ENCODE peak calls at places on chromosomes 13 and 19, in nine cellular contexts. One of them, this sample, is unnamed. For H3K9me3, the result is how much of the 10 kb centered on the place peaks cover.

GRCh38 chr19:31326329-31327028 is 22.8 kb downstream of the TSHZ3 start:
- DNase-seq in sigmoid colon: no peak
- DNase-seq in K562: no peak
- DNase-seq in spleen: no peak
- DNase-seq in stomach: no peak
- DNase-seq in GM12878: no peak
- DNase-seq in prostate gland: no peak
- DNase-seq in endothelial cell of umbilical vein: no peak
- DNase-seq in SK-N-SH: no peak
- DNase-seq in this sample: no peak

GRCh38 chr19:13860679-13861391 is 16.1 kb upstream of the NANOS3 start:
- DNase-seq in sigmoid colon: no peak
- DNase-seq in K562: no peak
- DNase-seq in spleen: peak
- DNase-seq in stomach: no peak
- DNase-seq in GM12878: no peak
- DNase-seq in prostate gland: no peak
- DNase-seq in endothelial cell of umbilical vein: no peak
- DNase-seq in SK-N-SH: no peak
- DNase-seq in this sample: no peak

GRCh38 chr19:1102407-1103106 is 1.2 kb upstream of the GPX4 start:
- DNase-seq in sigmoid colon: no peak
- DNase-seq in K562: no peak
- DNase-seq in spleen: no peak
- DNase-seq in stomach: peak
- DNase-seq in GM12878: peak
- DNase-seq in prostate gland: peak
- DNase-seq in endothelial cell of umbilical vein: peak
- DNase-seq in SK-N-SH: no peak
- DNase-seq in this sample: peak

GRCh38 chr13:75541961-75542360 is 4.3 kb upstream of the COMMD6 start:
- DNase-seq in sigmoid colon: no peak
- DNase-seq in K562: no peak
- DNase-seq in spleen: no peak
- DNase-seq in stomach: no peak
- DNase-seq in GM12878: no peak
- DNase-seq in prostate gland: no peak
- DNase-seq in endothelial cell of umbilical vein: no peak
- DNase-seq in SK-N-SH: no peak
- DNase-seq in this sample: no peak

GRCh38 chr13:113428469-113428865 is 24.8 kb downstream of the ADPRHL1 start:
- DNase-seq in sigmoid colon: no peak
- DNase-seq in K562: no peak
- DNase-seq in spleen: no peak
- DNase-seq in stomach: no peak
- DNase-seq in GM12878: no peak
- DNase-seq in prostate gland: no peak
- DNase-seq in endothelial cell of umbilical vein: no peak
- DNase-seq in SK-N-SH: no peak
- DNase-seq in this sample: no peak

GRCh38 chr19:43774103-43774939 is 6.5 kb downstream of the KCNN4 start:
- DNase-seq in sigmoid colon: no peak
- DNase-seq in K562: peak
- DNase-seq in spleen: peak
- DNase-seq in stomach: peak
- DNase-seq in GM12878: no peak
- DNase-seq in prostate gland: no peak
- DNase-seq in endothelial cell of umbilical vein: peak
- DNase-seq in SK-N-SH: peak
- DNase-seq in this sample: no peak

GRCh38 chr13:112916296-112916695 is 52.7 kb upstream of the MCF2L start:
- DNase-seq in sigmoid colon: peak
- DNase-seq in K562: no peak
- DNase-seq in spleen: no peak
- DNase-seq in stomach: no peak
- DNase-seq in GM12878: no peak
- DNase-seq in prostate gland: no peak
- DNase-seq in endothelial cell of umbilical vein: no peak
- DNase-seq in SK-N-SH: no peak
- DNase-seq in this sample: peak

GRCh38 chr13:63198076-63198475 is 1782.4 kb upstream of the PCDH20 start:
- DNase-seq in sigmoid colon: no peak
- DNase-seq in K562: no peak
- DNase-seq in spleen: no peak
- DNase-seq in stomach: no peak
- DNase-seq in GM12878: no peak
- DNase-seq in prostate gland: no peak
- DNase-seq in endothelial cell of umbilical vein: no peak
- DNase-seq in SK-N-SH: no peak
- DNase-seq in this sample: no peak

GRCh38 chr19:33434886-33435705 is 61.6 kb downstream of the CEBPG start:
- DNase-seq in sigmoid colon: peak
- DNase-seq in K562: no peak
- DNase-seq in spleen: peak
- DNase-seq in stomach: no peak
- DNase-seq in GM12878: no peak
- DNase-seq in prostate gland: no peak
- DNase-seq in endothelial cell of umbilical vein: no peak
- DNase-seq in SK-N-SH: peak
- DNase-seq in this sample: no peak

GRCh38 chr13:47437411-47437810 is 540.6 kb upstream of the HTR2A start:
- DNase-seq in sigmoid colon: no peak
- DNase-seq in K562: no peak
- DNase-seq in spleen: no peak
- DNase-seq in stomach: no peak
- DNase-seq in GM12878: no peak
- DNase-seq in prostate gland: no peak
- DNase-seq in endothelial cell of umbilical vein: no peak
- DNase-seq in SK-N-SH: no peak
- DNase-seq in this sample: no peak

GRCh38 chr19:43469160-43469480 is 3.7 kb upstream of the LYPD3 start:
- DNase-seq in sigmoid colon: no peak
- DNase-seq in K562: no peak
- DNase-seq in spleen: no peak
- DNase-seq in stomach: no peak
- DNase-seq in GM12878: no peak
- DNase-seq in prostate gland: no peak
- DNase-seq in endothelial cell of umbilical vein: no peak
- DNase-seq in SK-N-SH: no peak
- DNase-seq in this sample: no peak

GRCh38 chr13:33153421-33154381 is 131.9 kb downstream of the STARD13 start:
- DNase-seq in sigmoid colon: no peak
- DNase-seq in K562: no peak
- DNase-seq in spleen: no peak
- DNase-seq in stomach: no peak
- DNase-seq in GM12878: no peak
- DNase-seq in prostate gland: no peak
- DNase-seq in endothelial cell of umbilical vein: peak
- DNase-seq in SK-N-SH: no peak
- DNase-seq in this sample: no peak

GRCh38 chr19:43450545-43450997 is 14.8 kb downstream of the LYPD3 start:
- DNase-seq in sigmoid colon: no peak
- DNase-seq in K562: no peak
- DNase-seq in spleen: no peak
- DNase-seq in stomach: no peak
- DNase-seq in GM12878: no peak
- DNase-seq in prostate gland: no peak
- DNase-seq in endothelial cell of umbilical vein: no peak
- DNase-seq in SK-N-SH: no peak
- DNase-seq in this sample: no peak

GRCh38 chr19:6662692-6663091 is 7.3 kb downstream of the TNFSF14 start:
- DNase-seq in sigmoid colon: no peak
- DNase-seq in K562: no peak
- DNase-seq in spleen: peak
- DNase-seq in stomach: no peak
- DNase-seq in GM12878: no peak
- DNase-seq in prostate gland: no peak
- DNase-seq in endothelial cell of umbilical vein: no peak
- DNase-seq in SK-N-SH: no peak
- DNase-seq in this sample: no peak

GRCh38 chr19:6668696-6669095 is 1.3 kb downstream of the TNFSF14 start:
- DNase-seq in sigmoid colon: no peak
- DNase-seq in K562: no peak
- DNase-seq in spleen: peak
- DNase-seq in stomach: no peak
- DNase-seq in GM12878: no peak
- DNase-seq in prostate gland: no peak
- DNase-seq in endothelial cell of umbilical vein: no peak
- DNase-seq in SK-N-SH: no peak
- DNase-seq in this sample: no peak

GRCh38 chr19:6663236-6664187 is 6.4 kb downstream of the TNFSF14 start:
- DNase-seq in sigmoid colon: no peak
- DNase-seq in K562: no peak
- DNase-seq in spleen: peak
- DNase-seq in stomach: no peak
- DNase-seq in GM12878: no peak
- DNase-seq in prostate gland: no peak
- DNase-seq in endothelial cell of umbilical vein: no peak
- DNase-seq in SK-N-SH: no peak
- DNase-seq in this sample: no peak

GRCh38 chr19:6664916-6665315 is 5.0 kb downstream of the TNFSF14 start:
- DNase-seq in sigmoid colon: no peak
- DNase-seq in K562: no peak
- DNase-seq in spleen: peak
- DNase-seq in stomach: no peak
- DNase-seq in GM12878: no peak
- DNase-seq in prostate gland: no peak
- DNase-seq in endothelial cell of umbilical vein: no peak
- DNase-seq in SK-N-SH: no peak
- DNase-seq in this sample: no peak

GRCh38 chr19:6667114-6667627 is 2.8 kb downstream of the TNFSF14 start:
- DNase-seq in sigmoid colon: no peak
- DNase-seq in K562: peak
- DNase-seq in spleen: peak
- DNase-seq in stomach: no peak
- DNase-seq in GM12878: no peak
- DNase-seq in prostate gland: no peak
- DNase-seq in endothelial cell of umbilical vein: no peak
- DNase-seq in SK-N-SH: no peak
- DNase-seq in this sample: no peak
- TF ChIP-seq POLR2AphosphoS5 in sigmoid colon: no peak
- TF ChIP-seq POLR2AphosphoS5 in K562: no peak
- TF ChIP-seq POLR2AphosphoS5 in spleen: peak
- TF ChIP-seq POLR2AphosphoS5 in stomach: no peak
- TF ChIP-seq POLR2AphosphoS5 in GM12878: no peak
- TF ChIP-seq POLR2AphosphoS5 in prostate gland: no peak
- TF ChIP-seq POLR2AphosphoS5 in endothelial cell of umbilical vein: no peak
- TF ChIP-seq POLR2AphosphoS5 in SK-N-SH: no peak
- TF ChIP-seq POLR2AphosphoS5 in this sample: no peak

GRCh38 chr19:58398545-58398944 is 3.1 kb downstream of the RNF225 start:
- DNase-seq in sigmoid colon: peak
- DNase-seq in K562: no peak
- DNase-seq in spleen: no peak
- DNase-seq in stomach: no peak
- DNase-seq in GM12878: no peak
- DNase-seq in prostate gland: no peak
- DNase-seq in endothelial cell of umbilical vein: no peak
- DNase-seq in SK-N-SH: no peak
- DNase-seq in this sample: no peak

GRCh38 chr19:58400916-58401824 is 5.7 kb downstream of the RNF225 start:
- DNase-seq in sigmoid colon: peak
- DNase-seq in K562: peak
- DNase-seq in spleen: peak
- DNase-seq in stomach: peak
- DNase-seq in GM12878: peak
- DNase-seq in prostate gland: peak
- DNase-seq in endothelial cell of umbilical vein: peak
- DNase-seq in SK-N-SH: peak
- DNase-seq in this sample: peak

GRCh38 chr19:58401825-58402433 is 6.5 kb downstream of the RNF225 start:
- DNase-seq in sigmoid colon: peak
- DNase-seq in K562: no peak
- DNase-seq in spleen: peak
- DNase-seq in stomach: no peak
- DNase-seq in GM12878: no peak
- DNase-seq in prostate gland: no peak
- DNase-seq in endothelial cell of umbilical vein: no peak
- DNase-seq in SK-N-SH: no peak
- DNase-seq in this sample: no peak

GRCh38 chr19:58399903-58400637 is 4.6 kb downstream of the RNF225 start:
- DNase-seq in sigmoid colon: peak
- DNase-seq in K562: no peak
- DNase-seq in spleen: no peak
- DNase-seq in stomach: no peak
- DNase-seq in GM12878: no peak
- DNase-seq in prostate gland: no peak
- DNase-seq in endothelial cell of umbilical vein: no peak
- DNase-seq in SK-N-SH: peak
- DNase-seq in this sample: no peak

DNA sequence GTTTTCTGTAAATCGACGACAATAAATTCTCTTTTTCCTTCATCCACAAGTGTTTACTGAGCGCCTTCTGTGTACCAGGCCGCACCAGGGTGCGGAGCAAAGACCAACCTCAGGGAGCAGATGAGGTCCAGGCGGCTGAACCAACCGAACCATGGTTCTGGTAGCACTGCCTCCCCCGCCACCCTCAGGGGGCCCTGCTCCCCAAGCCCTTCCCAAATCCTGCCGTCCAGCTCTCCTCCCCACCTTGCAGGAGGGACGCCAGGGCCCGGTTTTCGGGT is 5.1 kb downstream of the RNF225 start:
- DNase-seq in sigmoid colon: no peak
- DNase-seq in K562: no peak
- DNase-seq in spleen: no peak
- DNase-seq in stomach: no peak
- DNase-seq in GM12878: no peak
- DNase-seq in prostate gland: no peak
- DNase-seq in endothelial cell of umbilical vein: no peak
- DNase-seq in SK-N-SH: no peak
- DNase-seq in this sample: no peak
- H3K4me3 ChIP-seq in sigmoid colon: peak
- H3K4me3 ChIP-seq in K562: peak
- H3K4me3 ChIP-seq in spleen: peak
- H3K4me3 ChIP-seq in stomach: peak
- H3K4me3 ChIP-seq in GM12878: peak
- H3K4me3 ChIP-seq in prostate gland: peak
- H3K4me3 ChIP-seq in endothelial cell of umbilical vein: no peak
- H3K4me3 ChIP-seq in SK-N-SH: peak
- H3K4me3 ChIP-seq in this sample: peak

DNA sequence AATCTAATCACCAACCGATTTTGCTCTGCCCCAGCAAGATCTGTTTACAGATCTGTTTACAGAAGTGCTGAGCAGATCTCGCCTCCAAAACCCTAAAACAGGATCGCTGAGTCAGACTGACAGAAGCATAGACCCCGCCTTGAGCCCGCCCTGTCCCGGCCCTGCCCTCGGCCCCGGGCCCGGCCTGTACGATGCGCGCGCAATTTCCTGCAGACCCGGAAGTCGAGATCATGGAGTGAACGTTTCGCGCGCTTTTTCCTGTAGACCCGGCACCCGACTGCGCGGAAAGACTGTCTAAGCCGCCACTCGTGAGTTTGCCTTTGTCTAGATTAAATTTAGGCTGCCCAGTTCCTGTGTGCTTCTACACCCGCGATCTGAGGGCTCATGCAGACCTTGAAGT is at the start of gene ZNF534:
- DNase-seq in sigmoid colon: no peak
- DNase-seq in K562: peak
- DNase-seq in spleen: no peak
- DNase-seq in stomach: no peak
- DNase-seq in GM12878: no peak
- DNase-seq in prostate gland: no peak
- DNase-seq in endothelial cell of umbilical vein: no peak
- DNase-seq in SK-N-SH: no peak
- DNase-seq in this sample: no peak
- H3K9me3 ChIP-seq in sigmoid colon: half or more
- H3K9me3 ChIP-seq in K562: under half
- H3K9me3 ChIP-seq in spleen: half or more
- H3K9me3 ChIP-seq in stomach: half or more
- H3K9me3 ChIP-seq in GM12878: under half
- H3K9me3 ChIP-seq in prostate gland: under half
- H3K9me3 ChIP-seq in endothelial cell of umbilical vein: under half
- H3K9me3 ChIP-seq in SK-N-SH: under half
- H3K9me3 ChIP-seq in this sample: half or more

GRCh38 chr19:37251308-37252229 is 33.6 kb downstream of the ZNF383 start:
- DNase-seq in sigmoid colon: peak
- DNase-seq in K562: peak
- DNase-seq in spleen: peak
- DNase-seq in stomach: peak
- DNase-seq in GM12878: peak
- DNase-seq in prostate gland: peak
- DNase-seq in endothelial cell of umbilical vein: peak
- DNase-seq in SK-N-SH: peak
- DNase-seq in this sample: peak
- TF ChIP-seq POLR2AphosphoS5 in sigmoid colon: peak
- TF ChIP-seq POLR2AphosphoS5 in K562: no peak
- TF ChIP-seq POLR2AphosphoS5 in spleen: peak
- TF ChIP-seq POLR2AphosphoS5 in stomach: no peak
- TF ChIP-seq POLR2AphosphoS5 in GM12878: peak
- TF ChIP-seq POLR2AphosphoS5 in prostate gland: peak
- TF ChIP-seq POLR2AphosphoS5 in endothelial cell of umbilical vein: peak
- TF ChIP-seq POLR2AphosphoS5 in SK-N-SH: peak
- TF ChIP-seq POLR2AphosphoS5 in this sample: peak